ENCODE peak calls at places on chromosomes 5 and 9, in ten cellular contexts. A, B, P, V, W, T, R, O, Y and F are unnamed samples.
A peak's percentile ranks its signal among the peaks of the same experiment; 100 is the strongest.

GRCh38 chr9:18396102-18396728 is 77.7 kb upstream of the ADAMTSL1 start:
- DNase-seq in T (no peak), W (no peak), O (no peak), Y (peak; percentile 8), P (peak; percentile 45), R (peak; percentile 33), B (no peak), V (no peak), A (peak; percentile 55), F (no peak)

GRCh38 chr5:122816726-122817125 is 28.7 kb upstream of the SNX24 start:
- DNase-seq in B (no peak), W (no peak), P (peak; percentile 71), R (no peak), O (no peak), T (no peak), A (no peak), Y (no peak), V (no peak), F (no peak)

GRCh38 chr5:173538654-173539053 is 77.8 kb downstream of the BOD1 start:
- DNase-seq in B (no peak), O (no peak), A (no peak), V (no peak), Y (no peak), T (no peak), R (no peak), W (no peak), P (no peak), F (no peak)

GRCh38 chr9:123778232-123778902 is 151.6 kb downstream of the DENND1A start:
- DNase-seq in O (no peak), P (no peak), Y (no peak), A (no peak), T (no peak), R (no peak), B (no peak), W (no peak), V (no peak), F (no peak)

GRCh38 chr5:53480474-53481353 is at the start of gene FST:
- DNase-seq in A (peak; percentile 56), W (no peak), T (peak; percentile 33), V (no peak), B (no peak), R (no peak), P (no peak), Y (peak; percentile 23), O (no peak), F (peak; percentile 44)

GRCh38 chr5:123151227-123151951 is 62.3 kb downstream of the PRDM6 start:
- DNase-seq in P (no peak), T (no peak), R (no peak), B (no peak), Y (no peak), W (no peak), V (no peak), O (no peak), A (no peak), F (no peak)

GRCh38 chr5:141758316-141758965 is 76.4 kb upstream of the ARAP3 start:
- DNase-seq in T (no peak), B (peak; percentile 39), A (no peak), P (no peak), O (no peak), Y (peak; percentile 7), W (no peak), V (no peak), R (no peak), F (no peak)

GRCh38 chr9:130885422-130886375 is 10.9 kb downstream of the QRFP start:
- DNase-seq in B (no peak), O (no peak), T (no peak), W (no peak), R (no peak), Y (no peak), P (no peak), A (no peak), V (no peak), F (no peak)

GRCh38 chr9:76873056-76873792 is 32.7 kb downstream of the PRUNE2 start:
- DNase-seq in O (no peak), A (no peak), W (no peak), V (peak; percentile 59), R (no peak), Y (no peak), B (peak; percentile 38), P (peak; percentile 18), T (peak; percentile 23), F (no peak)

GRCh38 chr5:24487371-24487770 is 157.4 kb downstream of the CDH10 start:
- DNase-seq in P (no peak), R (no peak), A (no peak), B (no peak), O (no peak), Y (no peak), T (no peak), V (no peak), W (no peak), F (no peak)

GRCh38 chr5:106254784-106255183 is 1416.0 kb downstream of the EFNA5 start:
- DNase-seq in A (no peak), O (no peak), P (no peak), W (no peak), T (no peak), Y (no peak), R (no peak), B (no peak), V (no peak), F (no peak)

GRCh38 chr9:125405938-125406811 is 144.5 kb downstream of the GAPVD1 start:
- DNase-seq in W (no peak), O (no peak), Y (no peak), A (peak; percentile 23), P (no peak), V (no peak), T (no peak), B (no peak), R (peak; percentile 81), F (peak; percentile 41)

GRCh38 chr5:103280962-103281361 is 22.4 kb downstream of the MACIR start:
- DNase-seq in O (no peak), T (no peak), B (no peak), V (no peak), P (no peak), R (no peak), W (no peak), Y (no peak), A (no peak), F (peak; percentile 79)

GRCh38 chr5:112957970-112958773 is 18.4 kb upstream of the DCP2 start:
- DNase-seq in V (no peak), Y (no peak), T (peak; percentile 75), R (peak; percentile 89), B (peak; percentile 22), P (no peak), A (peak; percentile 92), O (no peak), W (peak; percentile 87), F (peak; percentile 33)

GRCh38 chr5:132766020-132766805 is 10.8 kb downstream of the SEPTIN8 start:
- DNase-seq in P (no peak), B (no peak), R (no peak), T (no peak), Y (no peak), W (no peak), V (no peak), A (no peak), O (no peak), F (no peak)

GRCh38 chr5:91123896-91124295 is 259.2 kb downstream of the ARRDC3 start:
- DNase-seq in V (no peak), B (no peak), P (no peak), R (no peak), O (no peak), W (no peak), Y (no peak), T (no peak), A (peak; percentile 33), F (no peak)

GRCh38 chr5:143011621-143012020 is 241.4 kb downstream of the ARHGAP26 start:
- DNase-seq in W (no peak), V (no peak), O (no peak), P (no peak), A (no peak), R (peak; percentile 47), Y (peak; percentile 34), B (no peak), T (no peak), F (no peak)

GRCh38 chr5:61402970-61403369 is 70.9 kb downstream of the ZSWIM6 start:
- DNase-seq in B (no peak), P (no peak), W (no peak), A (no peak), R (no peak), O (no peak), T (no peak), V (no peak), Y (no peak), F (no peak)

GRCh38 chr5:159878988-159879471 is 37.3 kb upstream of the ADRA1B start:
- DNase-seq in W (no peak), O (no peak), P (no peak), B (peak; percentile 65), T (peak; percentile 76), A (peak; percentile 6), V (peak; percentile 39), Y (no peak), R (peak; percentile 84), F (no peak)

GRCh38 chr9:113363336-113363735 is 13.4 kb downstream of the HDHD3 start:
- DNase-seq in O (no peak), Y (no peak), P (no peak), V (no peak), W (no peak), A (no peak), B (no peak), T (no peak), R (no peak), F (no peak)

GRCh38 chr5:137075163-137075970 is 423.8 kb downstream of the SPOCK1 start:
- DNase-seq in A (peak; percentile 61), P (peak; percentile 82), O (peak; percentile 19), W (peak; percentile 54), Y (peak; percentile 37), T (peak; percentile 33), V (no peak), R (peak; percentile 56), B (no peak), F (peak; percentile 17)

GRCh38 chr9:18268381-18268780 is 205.6 kb upstream of the ADAMTSL1 start:
- DNase-seq in R (peak; percentile 95), W (no peak), V (no peak), T (no peak), O (no peak), Y (no peak), A (peak; percentile 37), B (no peak), P (no peak), F (no peak)

GRCh38 chr5:130287438-130287837 is 383.2 kb downstream of the CHSY3 start:
- DNase-seq in P (no peak), T (no peak), V (no peak), W (no peak), R (no peak), Y (no peak), B (no peak), O (no peak), A (no peak), F (no peak)

GRCh38 chr5:19424506-19424905 is 563.5 kb downstream of the CDH18 start:
- DNase-seq in T (no peak), P (no peak), V (no peak), O (no peak), A (no peak), Y (no peak), W (no peak), B (no peak), R (no peak), F (no peak)

GRCh38 chr5:81555865-81556264 is 161.9 kb upstream of the ACOT12 start:
- DNase-seq in B (no peak), O (no peak), W (no peak), Y (no peak), A (no peak), P (no peak), T (no peak), R (no peak), V (no peak), F (no peak)

GRCh38 chr5:123087173-123088030 is 1.6 kb upstream of the PRDM6 start:
- DNase-seq in V (no peak), P (no peak), B (no peak), Y (no peak), R (no peak), T (no peak), W (no peak), O (no peak), A (no peak), F (no peak)

GRCh38 chr5:100904259-100904822 is 1.3 kb upstream of the ST8SIA4 start:
- DNase-seq in T (no peak), B (no peak), W (no peak), Y (peak; percentile 61), A (peak; percentile 9), V (no peak), O (peak; percentile 76), P (no peak), R (no peak), F (peak; percentile 52)

GRCh38 chr5:170538970-170539586 is 35.3 kb downstream of the KCNIP1 start:
- DNase-seq in W (no peak), B (no peak), R (no peak), O (no peak), P (no peak), Y (no peak), V (no peak), T (no peak), A (no peak), F (no peak)